ENCODE peak calls at places on chromosomes 2 and 18, in eight cellular contexts. One of them, this sample, is unnamed. For H3K4me1, the result is how much of the 10 kb centered on the place peaks cover.

GRCh38 chr18:62018034-62018760 is 125.4 kb upstream of the RNF152 start:
- DNase-seq in thyroid gland: peak
- DNase-seq in Caco-2: no peak
- DNase-seq in PC-9: no peak
- DNase-seq in neuronal stem cell: no peak
- DNase-seq in pancreas: no peak
- DNase-seq in SK-N-SH: peak
- DNase-seq in transverse colon: peak
- DNase-seq in this sample: no peak

GRCh38 chr18:58934356-58934755 is 69.7 kb downstream of the ZNF532 start:
- DNase-seq in thyroid gland: no peak
- DNase-seq in Caco-2: no peak
- DNase-seq in PC-9: no peak
- DNase-seq in neuronal stem cell: no peak
- DNase-seq in pancreas: no peak
- DNase-seq in SK-N-SH: no peak
- DNase-seq in transverse colon: no peak
- DNase-seq in this sample: no peak

GRCh38 chr2:54809814-54810213 is 86.4 kb downstream of the EML6 start:
- DNase-seq in thyroid gland: no peak
- DNase-seq in Caco-2: no peak
- DNase-seq in PC-9: no peak
- DNase-seq in neuronal stem cell: no peak
- DNase-seq in pancreas: no peak
- DNase-seq in SK-N-SH: no peak
- DNase-seq in transverse colon: no peak
- DNase-seq in this sample: no peak

GRCh38 chr2:85852979-85853498 is 35.8 kb downstream of the ST3GAL5 start:
- DNase-seq in thyroid gland: peak
- DNase-seq in Caco-2: no peak
- DNase-seq in PC-9: no peak
- DNase-seq in neuronal stem cell: no peak
- DNase-seq in pancreas: no peak
- DNase-seq in SK-N-SH: peak
- DNase-seq in transverse colon: peak
- DNase-seq in this sample: no peak

GRCh38 chr18:24588440-24588839 is 128.0 kb downstream of the HRH4 start:
- DNase-seq in thyroid gland: no peak
- DNase-seq in Caco-2: no peak
- DNase-seq in PC-9: no peak
- DNase-seq in neuronal stem cell: no peak
- DNase-seq in pancreas: no peak
- DNase-seq in SK-N-SH: no peak
- DNase-seq in transverse colon: no peak
- DNase-seq in this sample: no peak

GRCh38 chr18:76838182-76838581 is 15.8 kb downstream of the ZNF236 start:
- DNase-seq in thyroid gland: no peak
- DNase-seq in Caco-2: no peak
- DNase-seq in PC-9: no peak
- DNase-seq in neuronal stem cell: no peak
- DNase-seq in pancreas: no peak
- DNase-seq in SK-N-SH: no peak
- DNase-seq in transverse colon: no peak
- DNase-seq in this sample: peak

GRCh38 chr2:39124770-39125075 is 3.9 kb upstream of the SOS1 start:
- DNase-seq in thyroid gland: peak
- DNase-seq in Caco-2: no peak
- DNase-seq in PC-9: no peak
- DNase-seq in neuronal stem cell: no peak
- DNase-seq in pancreas: no peak
- DNase-seq in SK-N-SH: peak
- DNase-seq in transverse colon: no peak
- DNase-seq in this sample: peak

GRCh38 chr2:99602475-99602874 is 112.7 kb upstream of the REV1 start:
- DNase-seq in thyroid gland: no peak
- DNase-seq in Caco-2: no peak
- DNase-seq in PC-9: no peak
- DNase-seq in neuronal stem cell: no peak
- DNase-seq in pancreas: no peak
- DNase-seq in SK-N-SH: no peak
- DNase-seq in transverse colon: no peak
- DNase-seq in this sample: no peak

GRCh38 chr18:63454497-63454896 is 22.3 kb upstream of the SERPINB5 start:
- DNase-seq in thyroid gland: no peak
- DNase-seq in Caco-2: no peak
- DNase-seq in PC-9: peak
- DNase-seq in neuronal stem cell: no peak
- DNase-seq in pancreas: no peak
- DNase-seq in SK-N-SH: no peak
- DNase-seq in transverse colon: peak
- DNase-seq in this sample: no peak

GRCh38 chr2:26591619-26592505 is 49.3 kb downstream of the CIB4 start:
- DNase-seq in thyroid gland: no peak
- DNase-seq in Caco-2: peak
- DNase-seq in PC-9: no peak
- DNase-seq in neuronal stem cell: no peak
- DNase-seq in pancreas: no peak
- DNase-seq in SK-N-SH: no peak
- DNase-seq in transverse colon: no peak
- DNase-seq in this sample: no peak

GRCh38 chr2:203915256-203915655 is 21.3 kb upstream of the ICOS start:
- DNase-seq in thyroid gland: no peak
- DNase-seq in Caco-2: no peak
- DNase-seq in PC-9: no peak
- DNase-seq in neuronal stem cell: no peak
- DNase-seq in pancreas: no peak
- DNase-seq in SK-N-SH: no peak
- DNase-seq in transverse colon: no peak
- DNase-seq in this sample: no peak

GRCh38 chr2:97704989-97705388 is 8.4 kb upstream of the ZAP70 start:
- DNase-seq in thyroid gland: no peak
- DNase-seq in Caco-2: no peak
- DNase-seq in PC-9: no peak
- DNase-seq in neuronal stem cell: no peak
- DNase-seq in pancreas: no peak
- DNase-seq in SK-N-SH: no peak
- DNase-seq in transverse colon: no peak
- DNase-seq in this sample: no peak

GRCh38 chr2:24471662-24472061 is 19.4 kb upstream of the NCOA1 start:
- DNase-seq in thyroid gland: no peak
- DNase-seq in Caco-2: no peak
- DNase-seq in PC-9: no peak
- DNase-seq in neuronal stem cell: no peak
- DNase-seq in pancreas: no peak
- DNase-seq in SK-N-SH: no peak
- DNase-seq in transverse colon: no peak
- DNase-seq in this sample: peak

GRCh38 chr2:41698787-41699422 is 348.9 kb upstream of the PKDCC start:
- DNase-seq in thyroid gland: peak
- DNase-seq in Caco-2: no peak
- DNase-seq in PC-9: peak
- DNase-seq in neuronal stem cell: peak
- DNase-seq in pancreas: no peak
- DNase-seq in SK-N-SH: peak
- DNase-seq in transverse colon: peak
- DNase-seq in this sample: peak

GRCh38 chr2:234304945-234305344 is 191.9 kb downstream of the ARL4C start:
- DNase-seq in thyroid gland: no peak
- DNase-seq in Caco-2: peak
- DNase-seq in PC-9: peak
- DNase-seq in neuronal stem cell: peak
- DNase-seq in pancreas: no peak
- DNase-seq in SK-N-SH: no peak
- DNase-seq in transverse colon: no peak
- DNase-seq in this sample: no peak

GRCh38 chr18:59705145-59705544 is 7.9 kb upstream of the CCBE1 start:
- DNase-seq in thyroid gland: no peak
- DNase-seq in Caco-2: no peak
- DNase-seq in PC-9: no peak
- DNase-seq in neuronal stem cell: no peak
- DNase-seq in pancreas: no peak
- DNase-seq in SK-N-SH: no peak
- DNase-seq in transverse colon: no peak
- DNase-seq in this sample: no peak

GRCh38 chr2:213451542-213452256 is 167.4 kb downstream of the SPAG16 start:
- DNase-seq in thyroid gland: peak
- DNase-seq in Caco-2: peak
- DNase-seq in PC-9: no peak
- DNase-seq in neuronal stem cell: peak
- DNase-seq in pancreas: peak
- DNase-seq in SK-N-SH: no peak
- DNase-seq in transverse colon: peak
- DNase-seq in this sample: no peak

GRCh38 chr2:46303233-46303632 is 6.0 kb downstream of the EPAS1 start:
- DNase-seq in thyroid gland: no peak
- DNase-seq in Caco-2: no peak
- DNase-seq in PC-9: no peak
- DNase-seq in neuronal stem cell: no peak
- DNase-seq in pancreas: no peak
- DNase-seq in SK-N-SH: no peak
- DNase-seq in transverse colon: no peak
- DNase-seq in this sample: no peak
- H3K4me1 ChIP-seq in thyroid gland: under half
- H3K4me1 ChIP-seq in Caco-2: half or more
- H3K4me1 ChIP-seq in PC-9: half or more
- H3K4me1 ChIP-seq in neuronal stem cell: under half
- H3K4me1 ChIP-seq in pancreas: half or more
- H3K4me1 ChIP-seq in SK-N-SH: half or more
- H3K4me1 ChIP-seq in transverse colon: under half
- H3K4me1 ChIP-seq in this sample: under half

DNA sequence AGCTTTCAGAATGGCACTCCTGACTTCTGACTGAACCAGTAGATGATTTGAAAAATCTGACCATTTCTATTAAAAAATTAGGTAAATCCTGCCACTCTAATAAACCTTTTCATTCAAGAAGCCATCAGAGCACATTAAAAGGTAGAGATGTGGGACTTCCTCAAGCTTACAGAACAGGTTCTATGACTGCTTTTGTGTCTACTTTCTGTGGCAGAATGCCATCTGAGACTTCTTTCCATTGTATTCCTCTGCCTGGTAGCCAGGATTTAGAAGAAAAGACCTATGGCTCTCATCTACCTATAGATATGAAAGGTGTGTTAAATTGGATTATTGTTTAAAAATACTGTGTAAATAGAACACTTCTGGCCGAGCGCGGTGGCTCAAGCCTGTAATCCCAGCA is 99.9 kb upstream of the NABP1 start:
- DNase-seq in thyroid gland: no peak
- DNase-seq in Caco-2: no peak
- DNase-seq in PC-9: no peak
- DNase-seq in neuronal stem cell: no peak
- DNase-seq in pancreas: no peak
- DNase-seq in SK-N-SH: no peak
- DNase-seq in transverse colon: no peak
- DNase-seq in this sample: no peak
- H3K4me1 ChIP-seq in thyroid gland: under half
- H3K4me1 ChIP-seq in Caco-2: half or more
- H3K4me1 ChIP-seq in PC-9: under half
- H3K4me1 ChIP-seq in neuronal stem cell: under half
- H3K4me1 ChIP-seq in pancreas: under half
- H3K4me1 ChIP-seq in SK-N-SH: under half
- H3K4me1 ChIP-seq in transverse colon: under half
- H3K4me1 ChIP-seq in this sample: under half

GRCh38 chr18:13376841-13377351 is 158.3 kb downstream of the LDLRAD4 start:
- DNase-seq in thyroid gland: no peak
- DNase-seq in Caco-2: no peak
- DNase-seq in PC-9: no peak
- DNase-seq in neuronal stem cell: no peak
- DNase-seq in pancreas: no peak
- DNase-seq in SK-N-SH: no peak
- DNase-seq in transverse colon: no peak
- DNase-seq in this sample: no peak

GRCh38 chr18:13376298-13376840 is 157.8 kb downstream of the LDLRAD4 start:
- DNase-seq in thyroid gland: no peak
- DNase-seq in Caco-2: no peak
- DNase-seq in PC-9: no peak
- DNase-seq in neuronal stem cell: no peak
- DNase-seq in pancreas: no peak
- DNase-seq in SK-N-SH: no peak
- DNase-seq in transverse colon: no peak
- DNase-seq in this sample: no peak

GRCh38 chr18:13374468-13375301 is 156.1 kb downstream of the LDLRAD4 start:
- DNase-seq in thyroid gland: no peak
- DNase-seq in Caco-2: no peak
- DNase-seq in PC-9: no peak
- DNase-seq in neuronal stem cell: no peak
- DNase-seq in pancreas: no peak
- DNase-seq in SK-N-SH: peak
- DNase-seq in transverse colon: no peak
- DNase-seq in this sample: no peak

GRCh38 chr18:13374096-13374467 is 155.5 kb downstream of the LDLRAD4 start:
- DNase-seq in thyroid gland: no peak
- DNase-seq in Caco-2: no peak
- DNase-seq in PC-9: no peak
- DNase-seq in neuronal stem cell: no peak
- DNase-seq in pancreas: no peak
- DNase-seq in SK-N-SH: no peak
- DNase-seq in transverse colon: no peak
- DNase-seq in this sample: no peak

DNA sequence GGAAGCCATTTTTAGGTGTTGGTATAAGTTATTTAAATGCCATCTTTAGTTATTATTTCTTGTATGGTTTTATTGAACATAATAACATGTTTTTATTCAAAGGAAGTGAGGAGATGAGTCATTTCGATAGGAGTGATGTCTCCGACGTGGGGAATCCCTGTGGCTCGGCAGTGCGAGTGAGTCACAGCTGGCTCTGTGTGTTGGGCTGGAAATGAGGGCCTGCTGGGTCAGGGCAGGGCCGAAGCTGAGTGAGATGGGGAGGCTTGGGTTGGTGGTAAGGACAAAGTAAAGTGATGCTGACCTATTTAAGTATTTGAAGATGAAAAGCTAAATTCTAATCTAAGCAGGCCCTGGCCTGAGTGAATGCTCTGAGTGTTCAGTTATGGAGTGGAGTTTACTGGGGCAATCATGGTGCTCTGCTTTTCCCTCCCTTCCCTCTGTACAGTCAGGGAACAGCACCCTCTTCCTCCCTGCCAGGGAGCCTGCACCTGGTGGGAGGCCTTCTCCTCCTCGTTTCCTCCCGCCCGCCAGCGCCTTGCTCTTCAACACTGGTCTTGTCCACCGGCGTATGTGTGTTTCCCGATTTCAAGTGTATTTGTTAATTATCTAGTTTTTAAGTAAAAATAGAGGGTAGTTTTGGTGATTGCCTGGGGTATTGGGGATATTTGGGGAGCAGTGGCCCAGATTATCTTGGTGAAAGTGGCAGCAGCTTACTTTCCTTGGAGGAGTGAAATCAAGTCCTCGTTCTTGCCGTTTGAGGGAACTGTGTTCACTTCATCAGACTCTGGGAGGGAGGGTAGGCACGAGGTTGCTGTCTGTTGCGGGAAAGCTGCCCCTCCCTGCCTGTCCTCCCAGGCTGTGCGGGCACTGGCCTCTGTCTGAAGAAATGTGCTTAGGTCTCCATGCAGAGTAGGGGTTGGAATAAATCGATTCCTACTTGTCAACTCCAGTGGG is 157.0 kb downstream of the LDLRAD4 start:
- DNase-seq in thyroid gland: peak
- DNase-seq in Caco-2: no peak
- DNase-seq in PC-9: peak
- DNase-seq in neuronal stem cell: no peak
- DNase-seq in pancreas: peak
- DNase-seq in SK-N-SH: no peak
- DNase-seq in transverse colon: no peak
- DNase-seq in this sample: no peak
- H3K4me1 ChIP-seq in thyroid gland: under half
- H3K4me1 ChIP-seq in Caco-2: under half
- H3K4me1 ChIP-seq in PC-9: under half
- H3K4me1 ChIP-seq in neuronal stem cell: under half
- H3K4me1 ChIP-seq in pancreas: under half
- H3K4me1 ChIP-seq in SK-N-SH: half or more
- H3K4me1 ChIP-seq in transverse colon: under half
- H3K4me1 ChIP-seq in this sample: under half

GRCh38 chr2:11829324-11829946 is 83.0 kb downstream of the LPIN1 start:
- DNase-seq in thyroid gland: peak
- DNase-seq in Caco-2: peak
- DNase-seq in PC-9: peak
- DNase-seq in neuronal stem cell: peak
- DNase-seq in pancreas: peak
- DNase-seq in SK-N-SH: peak
- DNase-seq in transverse colon: peak
- DNase-seq in this sample: peak
- H3K4me1 ChIP-seq in thyroid gland: under half
- H3K4me1 ChIP-seq in Caco-2: under half
- H3K4me1 ChIP-seq in PC-9: under half
- H3K4me1 ChIP-seq in neuronal stem cell: under half
- H3K4me1 ChIP-seq in pancreas: under half
- H3K4me1 ChIP-seq in SK-N-SH: under half
- H3K4me1 ChIP-seq in transverse colon: under half
- H3K4me1 ChIP-seq in this sample: under half